ENCODE peak calls at places on chromosomes 1 and 21, in five cellular contexts. P, W, A, F and Y are unnamed samples.

GRCh38 chr1:153799566-153800465 is 24.6 kb downstream of the SLC27A3 start:
- DNase-seq in A (no peak), P (no peak), F (no peak), W (no peak), Y (peak; percentile 45)

GRCh38 chr21:35512321-35512720 is 463.2 kb upstream of the RUNX1 start:
- DNase-seq in P (no peak), W (no peak), A (no peak), F (no peak), Y (no peak)

GRCh38 chr1:245370905-245371581 is 216.3 kb downstream of the KIF26B start:
- DNase-seq in P (no peak), F (no peak), A (no peak), W (no peak), Y (no peak)

GRCh38 chr1:74641876-74642275 is 31.7 kb downstream of the ERICH3 start:
- DNase-seq in A (peak; percentile 87), P (no peak), F (no peak), W (no peak), Y (no peak)

GRCh38 chr1:93681095-93681548 is 515 bp downstream of the BCAR3 start:
- DNase-seq in P (no peak), W (peak; percentile 64), A (peak; percentile 51), F (no peak), Y (no peak)

GRCh38 chr1:36687312-36687711 is 204.6 kb upstream of the CSF3R start:
- DNase-seq in P (no peak), A (no peak), W (no peak), F (no peak), Y (no peak)

GRCh38 chr1:37989381-37989930 is 366 bp downstream of the SF3A3 start:
- DNase-seq in P (no peak), W (peak; percentile 66), F (no peak), A (peak; percentile 46), Y (no peak)

GRCh38 chr1:47393141-47393540 is 22.9 kb upstream of the FOXE3 start:
- DNase-seq in W (no peak), P (no peak), A (peak; percentile 16), F (no peak), Y (no peak)

GRCh38 chr1:14970799-14971141 is 182.8 kb upstream of the TMEM51 start:
- DNase-seq in A (peak; percentile 15), W (no peak), P (no peak), F (no peak), Y (no peak)

GRCh38 chr21:26032263-26032662 is 138.3 kb downstream of the APP start:
- DNase-seq in P (no peak), A (peak; percentile 6), F (no peak), W (no peak), Y (no peak)

GRCh38 chr1:7070389-7071029 is 285.3 kb downstream of the CAMTA1 start:
- DNase-seq in W (peak; percentile 68), P (no peak), A (peak; percentile 62), F (peak; percentile 66), Y (no peak)

GRCh38 chr1:212137854-212138253 is 102.3 kb downstream of the DTL start:
- DNase-seq in F (no peak), W (no peak), A (no peak), P (no peak), Y (no peak)

GRCh38 chr1:212141404-212141803 is 105.9 kb downstream of the DTL start:
- DNase-seq in A (no peak), P (no peak), W (no peak), F (no peak), Y (no peak)

GRCh38 chr1:212139526-212140137 is 104.1 kb downstream of the DTL start:
- DNase-seq in A (no peak), P (no peak), W (no peak), F (no peak), Y (no peak)

GRCh38 chr1:212135166-212135565 is 99.6 kb downstream of the DTL start:
- DNase-seq in P (no peak), A (no peak), F (no peak), W (no peak), Y (no peak)

DNA sequence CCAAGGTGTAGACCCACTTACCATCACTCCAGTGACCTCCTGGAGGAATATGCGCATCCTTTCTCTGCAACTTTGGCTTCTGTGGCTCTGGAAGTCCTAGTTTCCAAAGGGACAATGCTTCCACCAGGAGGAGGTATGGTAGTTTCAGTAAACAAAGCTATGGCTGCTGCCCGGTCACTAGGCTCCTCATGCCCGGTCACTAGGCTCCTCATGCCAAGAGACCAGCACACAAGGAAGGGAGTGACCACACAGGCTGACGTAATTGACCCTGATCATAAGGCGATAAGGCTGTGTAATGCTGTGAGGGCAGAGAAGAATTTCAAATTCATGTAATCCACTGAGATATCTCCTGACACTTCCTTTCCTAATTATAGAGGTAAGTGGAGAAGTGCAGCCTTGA is 102.9 kb downstream of the DTL start:
- DNase-seq in P (no peak), A (no peak), F (no peak), W (no peak), Y (no peak)
- TF ChIP-seq CTCF in P (no peak), A (no peak), F (no peak), W (no peak), Y (no peak)

DNA sequence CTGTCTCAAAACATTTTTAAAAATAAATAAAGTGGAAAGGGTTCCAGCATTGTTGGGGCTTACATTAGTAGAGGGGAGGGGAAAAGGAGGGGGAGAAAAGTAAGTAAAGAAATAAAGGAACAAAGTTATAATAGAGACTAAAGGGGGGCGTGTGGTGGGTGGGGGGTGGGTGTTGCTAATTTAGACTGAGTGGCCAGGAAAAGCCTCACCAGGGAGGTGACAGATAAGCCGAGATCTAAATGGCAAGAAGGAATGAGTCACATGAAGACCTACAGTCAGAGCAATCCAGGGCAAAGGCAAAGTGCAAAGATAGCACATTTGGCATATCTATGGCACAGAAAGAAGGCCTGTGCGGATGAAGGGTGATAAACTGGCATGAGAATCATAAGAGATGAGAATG is 7.5 kb downstream of the MPL start:
- DNase-seq in F (no peak), W (no peak), P (no peak), A (no peak), Y (no peak)
- H3K4me1 ChIP-seq in F (no peaks in the 10 kb centered on the region), W (no peaks in the 10 kb centered on the region), P (no peaks in the 10 kb centered on the region), A (peaks cover under 1% of the 10 kb centered on the region), Y (peaks cover 5% of the 10 kb centered on the region)

GRCh38 chr21:22062472-22063139 is 1064.4 kb downstream of the NCAM2 start:
- DNase-seq in F (no peak), A (no peak), P (no peak), W (no peak), Y (no peak)
- H3K9me3 ChIP-seq in F (no peaks in the 10 kb centered on the region), A (no peaks in the 10 kb centered on the region), P (no peaks in the 10 kb centered on the region), W (no peaks in the 10 kb centered on the region), Y (no peaks in the 10 kb centered on the region)

GRCh38 chr1:180182721-180183311 is 28.1 kb downstream of the QSOX1 start:
- DNase-seq in A (no peak), F (no peak), W (peak; percentile 41), P (no peak), Y (peak; percentile 45)

GRCh38 chr1:180181996-180182675 is 27.5 kb downstream of the QSOX1 start:
- DNase-seq in P (no peak), F (no peak), W (peak; percentile 50), A (no peak), Y (peak; percentile 48)

GRCh38 chr1:180183426-180183825 is 28.8 kb downstream of the QSOX1 start:
- DNase-seq in A (no peak), F (no peak), W (peak; percentile 36), P (no peak), Y (peak; percentile 23)

GRCh38 chr1:180179162-180179957 is 24.7 kb downstream of the QSOX1 start:
- DNase-seq in F (no peak), W (peak; percentile 30), A (no peak), P (no peak), Y (no peak)

GRCh38 chr1:180181048-180181447 is 26.4 kb downstream of the QSOX1 start:
- DNase-seq in W (peak; percentile 22), A (peak; percentile 12), P (no peak), F (peak; percentile 26), Y (no peak)
- TF ChIP-seq CTCF in W (no peak), A (peak; percentile 28), P (no peak), F (no peak), Y (peak; percentile 42)

DNA sequence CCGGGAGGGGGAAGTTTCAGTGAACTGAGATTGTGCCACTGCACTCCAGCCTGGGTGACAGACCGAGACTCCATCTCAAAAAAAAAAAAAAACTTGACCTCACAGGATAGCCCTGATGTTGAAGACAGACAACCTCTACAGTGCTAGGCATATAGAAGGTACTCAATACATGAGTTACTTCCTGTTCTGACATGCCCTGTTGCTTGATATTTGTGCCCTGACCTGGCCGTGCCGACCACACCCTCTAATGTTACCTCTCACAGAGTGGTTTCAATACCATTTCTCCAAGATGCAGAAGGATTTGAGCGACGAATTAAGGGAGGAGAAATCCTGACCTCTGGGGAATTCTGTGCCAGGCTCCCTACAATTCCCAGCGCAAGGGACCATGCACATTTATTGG is 5.2 kb downstream of the PTAFR start:
- DNase-seq in A (no peak), F (no peak), W (no peak), P (no peak), Y (no peak)
- H3K4me1 ChIP-seq in A (peaks cover 9% of the 10 kb centered on the region), F (no peaks in the 10 kb centered on the region), W (no peaks in the 10 kb centered on the region), P (no peaks in the 10 kb centered on the region), Y (peaks cover 12% of the 10 kb centered on the region)

GRCh38 chr1:165647517-165647916 is 16.5 kb downstream of the MGST3 start:
- DNase-seq in P (no peak), W (no peak), F (no peak), A (no peak), Y (no peak)

GRCh38 chr1:165647970-165648369 is 16.9 kb downstream of the MGST3 start:
- DNase-seq in P (no peak), A (peak; percentile 35), F (no peak), W (no peak), Y (no peak)

GRCh38 chr1:165650981-165651625 is 20.1 kb downstream of the MGST3 start:
- DNase-seq in P (no peak), W (no peak), F (no peak), A (no peak), Y (no peak)

GRCh38 chr1:165645654-165646366 is 14.8 kb downstream of the MGST3 start:
- DNase-seq in F (no peak), W (no peak), A (peak; percentile 25), P (no peak), Y (no peak)

DNA sequence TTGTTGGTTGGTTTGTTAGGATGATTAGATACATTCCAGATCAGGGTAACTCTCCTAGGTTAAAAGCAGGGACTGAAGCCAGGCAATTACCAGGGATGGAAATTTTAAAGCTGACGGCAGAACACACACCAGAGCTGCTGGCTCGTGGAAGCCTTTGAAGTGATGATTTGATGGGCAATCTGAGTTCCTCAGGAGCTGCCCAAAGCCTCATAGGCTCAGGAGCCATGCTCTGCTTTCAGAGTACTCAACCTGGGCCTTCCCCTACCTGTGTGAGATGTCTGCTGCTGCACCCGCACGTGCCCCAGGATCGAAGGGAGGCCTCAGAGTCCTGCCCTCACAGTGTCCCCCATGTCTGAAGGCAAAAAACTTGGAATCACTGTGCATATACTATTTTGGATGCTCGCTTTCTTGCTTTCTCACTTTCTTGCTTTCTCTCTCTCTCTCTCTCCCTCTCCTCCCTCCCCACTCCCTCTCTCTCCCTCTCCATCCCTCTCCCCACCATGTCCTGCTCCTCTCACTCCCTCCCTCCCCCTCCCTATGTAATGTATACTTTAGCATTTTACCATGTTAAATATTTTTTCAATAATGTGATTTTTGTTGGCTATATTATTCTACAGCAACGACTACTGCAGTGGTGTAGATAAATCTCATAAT is 18.0 kb downstream of the MGST3 start:
- DNase-seq in W (no peak), A (no peak), P (no peak), F (no peak), Y (no peak)
- H3K9me3 ChIP-seq in W (no peaks in the 10 kb centered on the region), A (no peaks in the 10 kb centered on the region), P (no peaks in the 10 kb centered on the region), F (no peaks in the 10 kb centered on the region), Y (no peaks in the 10 kb centered on the region)